ENCODE peak calls at places on chromosome 2, in six cellular contexts. G is mammary epithelial cell, J is WTC11, T is fibroblast of lung, D is esophagus squamous epithelium, F is glutamatergic neuron. R is an unnamed sample.

GRCh38 chr2:123077101-123077500 is 948.0 kb upstream of the CNTNAP5 start:
- DNase-seq in G (no peak), J (no peak), T (no peak), D (no peak), F (no peak), R (no peak)

GRCh38 chr2:239222346-239223028 is 178.3 kb downstream of the HDAC4 start:
- DNase-seq in G (no peak), J (no peak), T (no peak), D (no peak), F (no peak), R (no peak)

GRCh38 chr2:134682726-134683125 is 36.1 kb downstream of the TMEM163 start:
- DNase-seq in G (no peak), J (no peak), T (peak; percentile 32), D (no peak), F (no peak), R (no peak)

GRCh38 chr2:68590702-68591101 is 52.7 kb upstream of the PROKR1 start:
- DNase-seq in G (no peak), J (no peak), T (no peak), D (no peak), F (no peak), R (no peak)

GRCh38 chr2:206149330-206149729 is 9.9 kb downstream of the NDUFS1 start:
- DNase-seq in G (no peak), J (no peak), T (no peak), D (no peak), F (no peak), R (no peak)

GRCh38 chr2:101736861-101737291 is 39.4 kb downstream of the MAP4K4 start:
- DNase-seq in G (peak; percentile 95), J (no peak), T (peak; percentile 77), D (no peak), F (no peak), R (no peak)

GRCh38 chr2:79935771-79936657 is 368.5 kb downstream of the LRRTM1 start:
- DNase-seq in G (peak; percentile 23), J (peak; percentile 67), T (peak; percentile 49), D (no peak), F (peak; percentile 47), R (peak; percentile 60)

GRCh38 chr2:17309741-17310339 is 208.4 kb downstream of the RAD51AP2 start:
- DNase-seq in G (peak; percentile 55), J (peak; percentile 69), T (peak; percentile 55), D (no peak), F (peak; percentile 63), R (peak; percentile 73)

GRCh38 chr2:174970092-174970491 is 35.1 kb downstream of the CHN1 start:
- DNase-seq in G (peak; percentile 12), J (no peak), T (peak; percentile 73), D (no peak), F (no peak), R (no peak)

GRCh38 chr2:216624251-216624650 is 9.0 kb upstream of the IGFBP2 start:
- DNase-seq in G (no peak), J (no peak), T (no peak), D (no peak), F (no peak), R (no peak)

GRCh38 chr2:229922449-229923386 is at the start of gene FBXO36:
- DNase-seq in G (no peak), J (peak; percentile 88), T (peak; percentile 64), D (peak; percentile 75), F (peak; percentile 90), R (peak; percentile 85)

GRCh38 chr2:159066541-159067156 is 98.2 kb downstream of the TANC1 start:
- DNase-seq in G (peak; percentile 50), J (no peak), T (no peak), D (no peak), F (no peak), R (no peak)

GRCh38 chr2:201523506-201523905 is 72.0 kb downstream of the STRADB start:
- DNase-seq in G (no peak), J (no peak), T (peak; percentile 29), D (no peak), F (no peak), R (no peak)

GRCh38 chr2:129192841-129193253 is 786.6 kb upstream of the RAB6C start:
- DNase-seq in G (peak; percentile 23), J (no peak), T (no peak), D (no peak), F (no peak), R (no peak)

GRCh38 chr2:129193961-129194360 is 785.5 kb upstream of the RAB6C start:
- DNase-seq in G (no peak), J (peak; percentile 31), T (no peak), D (no peak), F (no peak), R (peak; percentile 25)

GRCh38 chr2:129191530-129191929 is 787.9 kb upstream of the RAB6C start:
- DNase-seq in G (peak; percentile 44), J (peak; percentile 63), T (no peak), D (no peak), F (no peak), R (no peak)

GRCh38 chr2:129189617-129190016 is 789.8 kb upstream of the RAB6C start:
- DNase-seq in G (no peak), J (peak; percentile 26), T (no peak), D (no peak), F (no peak), R (no peak)

GRCh38 chr2:129192117-129192516 is 787.3 kb upstream of the RAB6C start:
- DNase-seq in G (no peak), J (no peak), T (no peak), D (no peak), F (peak; percentile 39), R (no peak)
- TF ChIP-seq CTCF in G (no peak), J (no peak), T (no peak), D (no peak), F (peak; percentile 45), R (no peak)

DNA sequence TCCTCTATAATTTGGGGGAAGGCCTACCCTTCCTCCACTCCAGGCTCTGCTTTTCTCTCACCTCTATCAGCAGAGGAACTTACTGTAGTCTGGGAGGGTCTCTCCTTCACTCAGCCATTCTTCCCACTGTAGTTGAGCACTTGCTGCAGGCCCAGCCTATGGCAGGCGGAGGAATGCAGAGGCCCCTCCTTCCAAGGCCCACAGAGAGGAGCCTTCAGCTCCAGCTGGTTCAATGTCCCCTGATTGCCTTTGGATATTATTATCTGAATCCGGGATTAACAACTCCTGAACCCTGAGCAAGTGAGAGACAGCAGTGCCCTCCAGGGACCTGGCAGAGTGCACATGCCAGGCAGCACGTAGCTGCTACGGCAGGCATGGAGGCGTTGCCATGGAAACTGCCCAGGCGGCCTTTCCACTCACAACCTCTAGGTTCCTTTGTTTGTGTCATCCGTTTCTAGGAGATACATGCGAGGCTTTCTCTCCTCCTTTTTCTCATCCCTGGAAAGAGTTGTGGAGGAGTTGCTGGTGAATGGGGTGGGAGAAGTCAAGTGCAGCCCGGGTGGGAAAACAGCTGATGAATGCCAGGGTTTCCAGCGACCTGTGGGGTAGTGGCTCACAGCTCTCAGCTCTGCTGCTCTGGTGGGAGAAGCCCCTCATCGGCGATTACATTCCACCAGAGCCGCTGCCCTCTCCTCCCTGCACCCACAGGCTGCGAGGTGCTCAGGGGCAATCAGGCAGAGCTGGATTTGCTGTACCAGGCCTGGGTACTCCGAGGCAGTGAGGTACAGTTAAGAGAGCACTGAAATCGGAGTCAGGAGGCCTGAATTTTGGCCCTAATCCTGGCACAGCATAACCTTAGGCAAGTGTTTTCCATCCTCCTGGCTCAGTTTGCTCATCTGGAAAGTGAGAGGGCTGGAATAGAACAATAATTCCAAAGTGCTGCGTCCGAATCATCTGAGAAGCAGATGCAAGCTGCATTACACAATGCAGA is 55.3 kb upstream of the HK2 start:
- DNase-seq in G (no peak), J (peak; percentile 72), T (no peak), D (no peak), F (peak; percentile 57), R (peak; percentile 59)
- TF ChIP-seq CTCF in G (no peak), J (no peak), T (no peak), D (no peak), F (no peak), R (no peak)

GRCh38 chr2:23414876-23415275 is 29.9 kb downstream of the KLHL29 start:
- DNase-seq in G (no peak), J (peak; percentile 44), T (no peak), D (no peak), F (no peak), R (no peak)
- TF ChIP-seq CTCF in G (peak; percentile 34), J (peak; percentile 23), T (peak; percentile 7), D (no peak), F (no peak), R (no peak)

GRCh38 chr2:37812414-37812813 is 112.7 kb upstream of the RMDN2 start:
- DNase-seq in G (no peak), J (no peak), T (no peak), D (no peak), F (no peak), R (no peak)

GRCh38 chr2:37812941-37813730 is 112.0 kb upstream of the RMDN2 start:
- DNase-seq in G (no peak), J (no peak), T (no peak), D (no peak), F (no peak), R (no peak)

GRCh38 chr2:37809931-37810570 is 115.0 kb upstream of the RMDN2 start:
- DNase-seq in G (no peak), J (no peak), T (no peak), D (no peak), F (no peak), R (no peak)

DNA sequence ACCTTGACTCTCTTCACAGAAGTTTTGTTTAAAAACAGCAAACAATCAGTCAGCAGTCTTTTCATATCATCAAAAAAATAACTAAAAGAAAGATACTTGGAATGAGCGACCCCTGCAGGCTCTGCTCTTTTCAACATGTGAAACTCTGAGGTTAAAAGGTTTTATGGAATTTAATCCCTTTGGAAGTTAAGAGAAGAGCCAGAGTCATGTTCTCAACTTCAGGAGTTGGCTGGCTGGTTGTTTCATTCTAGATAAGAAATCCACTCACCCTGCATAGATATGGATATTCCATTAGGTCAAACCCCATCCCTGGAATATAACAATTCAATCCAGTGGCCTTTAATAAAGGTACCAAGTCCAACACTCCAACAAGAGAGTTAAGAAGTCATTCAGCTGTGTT is 115.6 kb upstream of the RMDN2 start:
- DNase-seq in G (peak; percentile 42), J (peak; percentile 27), T (peak; percentile 50), D (no peak), F (no peak), R (peak; percentile 25)
- TF ChIP-seq CTCF in G (peak; percentile 63), J (no peak), T (peak; percentile 61), D (peak; percentile 24), F (peak; percentile 19), R (peak; percentile 59)

DNA sequence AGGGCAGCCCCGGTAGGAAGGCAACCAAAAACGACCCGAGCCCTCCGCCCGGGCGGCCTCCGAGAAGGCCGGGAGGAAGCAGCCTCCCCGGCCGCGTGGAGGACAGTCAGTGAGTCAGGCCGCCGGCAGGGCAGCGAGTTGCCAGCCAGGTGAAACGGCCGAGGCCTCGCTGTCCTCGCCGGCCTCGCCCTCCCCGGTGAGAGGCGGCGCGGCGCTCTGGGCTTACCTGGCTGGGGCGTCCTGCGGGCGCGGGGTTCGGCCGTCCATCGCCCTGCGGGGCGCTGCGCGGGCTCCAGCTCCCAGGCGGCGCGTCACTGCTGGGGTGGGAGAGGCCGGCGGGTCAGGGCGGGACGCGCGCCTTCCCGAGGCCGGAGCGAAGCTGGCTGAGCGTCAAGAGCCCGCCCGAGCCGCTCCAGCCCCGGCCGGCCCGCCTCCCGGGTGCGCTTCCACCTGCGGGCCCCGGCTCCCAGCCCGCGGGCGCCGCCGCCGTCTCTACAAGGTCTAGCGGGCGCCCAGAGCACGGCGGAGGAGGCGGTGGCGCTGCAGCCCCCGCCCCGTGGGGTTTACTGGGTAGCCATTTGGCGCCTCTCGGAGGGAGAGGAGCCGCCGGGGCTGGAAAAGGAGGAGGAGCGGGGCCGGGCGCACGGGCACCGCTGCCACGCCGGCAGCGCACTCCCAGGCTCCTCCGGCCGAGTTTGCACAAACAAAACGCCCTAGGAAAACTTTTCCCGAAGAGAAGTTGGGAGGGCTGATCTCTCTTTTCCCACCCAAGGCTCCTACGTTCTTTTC is 499 bp downstream of the COBLL1 start:
- DNase-seq in G (peak; percentile 73), J (peak; percentile 76), T (peak; percentile 71), D (no peak), F (peak; percentile 62), R (peak; percentile 76)
- TF ChIP-seq CTCF in G (peak; percentile 31), J (no peak), T (no peak), D (peak; percentile 1), F (no peak), R (no peak)

R was measured in endothelial cell.